ENCODE peak calls at places on chromosome 6, in four cellular contexts. O, A, Q and X are unnamed samples.

GRCh38 chr6:14518515-14519217 is 401.1 kb downstream of the CD83 start:
- DNase-seq in O (no peak), A (no peak), Q (peak), X (no peak)

GRCh38 chr6:142886431-142887170 is 58.4 kb downstream of the HIVEP2 start:
- DNase-seq in O (no peak), A (peak), Q (peak), X (peak)

GRCh38 chr6:89977808-89978748 is 83.8 kb downstream of the GJA10 start:
- DNase-seq in O (no peak), A (no peak), Q (peak), X (no peak)

GRCh38 chr6:168053957-168054471 is 25.0 kb downstream of the FRMD1 start:
- DNase-seq in O (no peak), A (no peak), Q (no peak), X (no peak)

GRCh38 chr6:100343678-100344077 is 121.0 kb downstream of the SIM1 start:
- DNase-seq in O (no peak), A (no peak), Q (no peak), X (no peak)

GRCh38 chr6:75409928-75410327 is 83.7 kb downstream of the FILIP1 start:
- DNase-seq in O (no peak), A (no peak), Q (no peak), X (no peak)

GRCh38 chr6:47836639-47837038 is 54.8 kb downstream of the OPN5 start:
- DNase-seq in O (no peak), A (no peak), Q (no peak), X (no peak)

GRCh38 chr6:14305131-14305530 is 187.6 kb downstream of the CD83 start:
- DNase-seq in O (no peak), A (no peak), Q (no peak), X (no peak)

GRCh38 chr6:7907159-7907558 is 3.4 kb downstream of the TXNDC5 start:
- DNase-seq in O (no peak), A (no peak), Q (no peak), X (no peak)

GRCh38 chr6:108694816-108695215 is 134.1 kb downstream of the FOXO3 start:
- DNase-seq in O (no peak), A (no peak), Q (no peak), X (no peak)

GRCh38 chr6:131654326-131654725 is 17.2 kb downstream of the ENPP3 start:
- DNase-seq in O (no peak), A (no peak), Q (no peak), X (peak)

GRCh38 chr6:45377041-45377554 is 636 bp downstream of the SUPT3H start:
- DNase-seq in O (no peak), A (no peak), Q (peak), X (no peak)